ENCODE peak calls at places on chromosomes 16 and 17, in five cellular contexts. Q, B, D, F and J are unnamed samples.

GRCh38 chr16:29730649-29731048 is 15.1 kb downstream of the C16orf54 start:
- DNase-seq in B (no peak), Q (no peak), F (no peak), D (no peak), J (no peak)

GRCh38 chr17:8875957-8876356 is 8.5 kb upstream of the PIK3R6 start:
- DNase-seq in B (no peak), D (no peak), F (peak), Q (no peak), J (no peak)

GRCh38 chr17:66955821-66956220 is 8.7 kb upstream of the CACNG4 start:
- DNase-seq in B (no peak), D (no peak), F (no peak), Q (no peak), J (no peak)

GRCh38 chr17:49975531-49975930 is 6.5 kb downstream of the DLX4 start:
- DNase-seq in F (no peak), B (no peak), Q (no peak), D (no peak), J (no peak)

GRCh38 chr16:85490971-85491771 is 122.0 kb upstream of the GSE1 start:
- DNase-seq in B (no peak), F (no peak), Q (peak), D (no peak), J (no peak)

GRCh38 chr17:15516150-15516549 is 47.1 kb downstream of the TVP23C start:
- DNase-seq in Q (no peak), D (no peak), F (peak), B (no peak), J (no peak)

GRCh38 chr16:19837984-19838707 is 46.5 kb downstream of the GPRC5B start:
- DNase-seq in F (no peak), Q (no peak), D (no peak), B (no peak), J (no peak)

GRCh38 chr17:67496286-67496685 is 119.2 kb downstream of the PITPNC1 start:
- DNase-seq in D (peak), Q (no peak), B (no peak), F (peak), J (peak)

GRCh38 chr17:8753976-8754440 is 4.3 kb downstream of the SPDYE4 start:
- DNase-seq in F (peak), D (no peak), Q (peak), B (no peak), J (no peak)

GRCh38 chr16:70725912-70726828 is 40.3 kb upstream of the MTSS2 start:
- DNase-seq in D (peak), Q (no peak), F (peak), B (no peak), J (no peak)

GRCh38 chr17:67566656-67567055 is 151.1 kb upstream of the NOL11 start:
- DNase-seq in D (no peak), F (no peak), Q (no peak), B (no peak), J (no peak)

GRCh38 chr17:7650509-7651096 is at the start of gene ATP1B2:
- DNase-seq in D (peak), Q (peak), B (peak), F (no peak), J (peak)
- H3K4me3 ChIP-seq in D (peak), Q (peak), B (peak), F (peak), J (peak)

DNA sequence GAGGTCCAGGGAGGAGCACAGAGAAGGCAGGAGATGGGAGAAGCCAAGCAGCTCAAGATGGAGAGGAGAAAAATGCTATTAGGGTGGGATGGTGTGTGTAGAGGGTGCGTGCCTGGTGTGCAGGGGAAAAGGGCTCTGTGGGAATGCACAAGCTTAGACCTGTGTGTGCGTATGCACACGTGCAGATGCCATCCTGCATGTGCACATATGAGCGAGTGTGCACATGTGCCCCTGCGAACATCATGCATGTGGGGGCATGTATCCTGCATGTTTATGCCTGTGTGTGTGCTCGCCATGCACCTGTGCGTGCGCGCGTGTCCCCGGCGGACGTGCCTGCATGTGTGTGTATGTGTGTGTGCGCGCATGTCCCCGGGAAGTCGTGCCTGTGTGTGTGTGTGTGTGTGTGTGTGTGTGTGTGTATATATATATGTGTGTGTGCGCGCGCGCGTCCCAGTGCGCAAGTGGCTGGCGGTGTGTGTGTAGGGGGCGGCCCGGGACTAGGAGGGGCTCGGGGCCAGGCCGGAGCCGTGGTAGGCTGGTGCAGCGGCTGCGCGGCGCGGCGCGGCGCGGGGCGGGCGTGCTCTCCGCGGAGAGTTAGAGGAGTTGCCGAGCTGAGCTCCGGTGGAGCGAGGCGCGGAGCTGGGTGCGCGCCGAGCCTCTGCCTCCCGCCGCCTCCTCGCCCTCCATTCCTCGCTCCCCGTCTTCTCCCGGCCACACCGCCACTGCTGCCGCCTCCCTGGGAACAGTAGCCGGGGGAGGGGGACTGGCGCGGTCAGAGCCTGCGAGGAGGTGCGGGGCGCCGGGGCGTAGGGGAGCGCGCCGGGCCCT is at the start of gene KCNJ12:
- DNase-seq in Q (peak), D (no peak), F (no peak), B (no peak), J (no peak)
- TF ChIP-seq POLR2A in Q (peak), D (no peak), F (no peak), B (no peak), J (no peak)

GRCh38 chr16:72995151-72995881 is 52.6 kb downstream of the ZFHX3 start:
- DNase-seq in D (no peak), B (no peak), F (no peak), Q (peak), J (peak)

GRCh38 chr16:72997141-72997542 is 50.8 kb downstream of the ZFHX3 start:
- DNase-seq in F (peak), D (no peak), Q (no peak), B (peak), J (peak)

GRCh38 chr16:72999541-73000019 is 48.3 kb downstream of the ZFHX3 start:
- DNase-seq in F (no peak), Q (no peak), B (no peak), D (no peak), J (no peak)

GRCh38 chr16:73000020-73000906 is 47.7 kb downstream of the ZFHX3 start:
- DNase-seq in F (no peak), D (no peak), B (peak), Q (no peak), J (peak)

DNA sequence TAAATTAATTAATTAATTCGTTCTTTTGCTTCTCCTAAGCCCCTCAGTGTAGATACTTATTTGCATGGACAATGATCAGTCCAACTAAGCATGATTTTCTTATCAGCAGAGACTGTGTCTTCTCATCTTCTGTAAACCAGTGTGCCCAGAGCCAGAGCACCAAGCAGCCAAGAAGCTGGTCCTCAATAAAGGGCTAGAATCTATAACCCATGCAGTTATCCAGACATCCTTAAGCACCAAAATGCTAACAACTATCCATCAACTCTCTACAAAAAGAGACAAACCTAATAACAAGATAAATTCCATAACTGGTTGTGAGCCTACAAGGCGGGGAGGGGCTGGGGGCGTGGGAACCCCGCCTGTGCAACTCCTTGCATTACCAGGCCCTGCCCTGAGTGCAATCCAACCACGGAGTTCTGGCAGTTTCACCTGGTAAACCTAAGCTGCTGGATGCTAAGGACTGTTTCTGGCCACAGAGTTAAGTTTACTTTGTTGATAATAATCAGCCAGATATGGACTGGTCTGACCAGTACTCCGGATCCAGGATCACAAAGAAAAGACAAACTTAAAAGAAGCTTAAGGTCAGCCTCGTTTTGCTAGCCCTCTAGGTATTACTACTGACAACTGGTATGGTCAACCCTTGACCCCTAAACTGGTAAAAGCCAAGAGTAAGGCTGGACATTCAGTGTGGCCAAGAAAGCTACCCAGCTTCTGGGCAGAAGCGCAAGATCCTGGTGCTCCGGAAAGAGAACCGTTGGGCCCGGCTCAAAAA is 51.5 kb downstream of the ZFHX3 start:
- DNase-seq in B (no peak), Q (no peak), D (no peak), F (no peak), J (no peak)
- H3K4me3 ChIP-seq in B (no peak), Q (no peak), D (no peak), F (no peak), J (no peak)

DNA sequence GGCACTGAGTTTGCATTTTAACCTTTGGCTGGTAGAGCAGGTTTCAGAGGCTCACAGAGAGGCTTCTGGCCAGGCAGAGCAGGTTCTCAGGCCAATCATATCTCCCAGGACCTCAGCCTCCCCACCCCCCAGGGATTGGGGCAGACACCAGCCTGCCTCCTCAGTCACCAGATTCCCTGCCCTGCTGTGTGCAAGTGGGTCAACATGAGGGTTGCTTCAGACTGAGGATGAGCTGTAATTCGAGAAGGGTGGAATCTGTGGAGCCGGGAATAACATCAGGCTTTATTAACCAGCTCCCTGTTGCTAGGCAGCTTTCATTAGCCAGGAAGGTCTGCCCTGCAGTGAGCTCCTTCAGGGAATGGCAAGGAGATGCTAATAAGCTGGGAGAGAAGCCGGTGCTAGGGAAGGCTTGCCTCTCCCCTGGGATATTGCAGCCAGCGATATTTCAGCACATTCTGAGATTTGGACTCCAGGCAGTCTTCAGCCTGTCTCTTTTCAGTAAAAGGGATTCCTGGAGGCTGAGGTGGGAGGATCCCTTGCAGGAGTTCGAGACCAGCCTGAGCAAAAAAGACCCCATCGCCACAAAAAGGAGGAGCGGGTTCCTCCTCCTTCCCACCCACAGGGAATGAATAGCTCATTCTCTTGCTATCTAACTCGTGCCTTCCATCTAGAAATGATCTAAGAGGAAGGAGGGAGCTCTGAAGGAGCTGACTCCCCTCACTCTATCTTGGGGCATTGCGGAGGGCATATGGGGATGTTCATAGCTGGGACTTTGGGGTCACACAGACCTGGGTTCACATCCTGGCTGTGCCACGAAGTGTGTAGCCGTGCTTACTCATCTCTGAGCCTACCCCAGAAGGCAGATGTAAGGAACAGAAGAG is 10.7 kb downstream of the SGSM2 start:
- DNase-seq in Q (peak), F (peak), D (no peak), B (peak), J (peak)
- TF ChIP-seq POLR2A in Q (no peak), F (no peak), D (no peak), B (no peak), J (no peak)

DNA sequence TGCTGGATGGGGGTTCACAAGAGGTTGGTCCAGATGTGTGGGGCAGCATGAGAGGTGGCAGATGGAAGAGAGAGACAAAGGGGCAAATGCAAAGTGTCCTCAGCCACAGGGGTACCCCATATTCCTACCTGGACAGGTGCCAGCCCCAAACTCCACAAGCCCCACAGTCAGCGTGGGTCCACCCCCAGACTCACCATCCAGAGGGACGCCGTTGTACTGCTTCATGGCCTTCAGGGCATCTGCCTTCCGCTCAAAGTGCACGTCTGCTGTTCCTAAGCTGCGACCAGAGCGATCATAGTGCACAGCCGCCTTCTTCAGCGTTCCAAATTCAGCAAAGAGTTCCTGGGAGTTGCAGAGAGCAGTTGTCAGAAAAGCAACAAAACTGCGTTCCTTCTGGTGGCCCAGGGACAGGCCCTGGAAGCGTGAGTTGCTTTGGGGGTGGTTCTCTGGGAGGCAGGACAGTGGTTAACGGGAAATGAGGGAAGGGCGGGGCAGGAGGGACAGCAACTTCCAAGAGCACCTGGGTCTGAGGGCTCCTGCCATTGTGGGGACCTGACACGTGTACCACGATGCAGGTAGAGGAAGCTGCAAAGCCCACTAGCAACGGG is 2.3 kb downstream of the ALYREF start:
- DNase-seq in D (no peak), B (no peak), Q (no peak), F (no peak), J (no peak)
- H3K4me3 ChIP-seq in D (no peak), B (no peak), Q (no peak), F (no peak), J (no peak)